ENCODE peak calls at places on chromosomes 2 and 18, in four cellular contexts. One of them, this sample, is unnamed.

GRCh38 chr2:124027182-124027581 is 2.1 kb downstream of the CNTNAP5 start:
- DNase-seq in lower leg skin: no peak
- DNase-seq in fibroblast of lung: peak
- DNase-seq in gastrocnemius medialis: no peak
- DNase-seq in this sample: peak

GRCh38 chr2:121255363-121255762 is 29.6 kb downstream of the TFCP2L1 start:
- DNase-seq in lower leg skin: no peak
- DNase-seq in gastrocnemius medialis: no peak
- DNase-seq in fibroblast of lung: no peak
- DNase-seq in this sample: no peak

GRCh38 chr18:13435596-13436333 is 217.2 kb downstream of the LDLRAD4 start:
- DNase-seq in fibroblast of lung: peak
- DNase-seq in gastrocnemius medialis: no peak
- DNase-seq in lower leg skin: no peak
- DNase-seq in this sample: no peak

GRCh38 chr2:170467568-170468422 is 247.3 kb upstream of the SP5 start:
- DNase-seq in gastrocnemius medialis: no peak
- DNase-seq in lower leg skin: no peak
- DNase-seq in fibroblast of lung: peak
- DNase-seq in this sample: no peak

GRCh38 chr2:207434288-207434687 is 95.5 kb upstream of the CREB1 start:
- DNase-seq in fibroblast of lung: peak
- DNase-seq in gastrocnemius medialis: no peak
- DNase-seq in lower leg skin: no peak
- DNase-seq in this sample: no peak

GRCh38 chr2:172330060-172330671 is 97.2 kb upstream of the ITGA6 start:
- DNase-seq in gastrocnemius medialis: no peak
- DNase-seq in lower leg skin: peak
- DNase-seq in fibroblast of lung: no peak
- DNase-seq in this sample: no peak

GRCh38 chr2:55965966-55966365 is 42.4 kb upstream of the EFEMP1 start:
- DNase-seq in gastrocnemius medialis: no peak
- DNase-seq in fibroblast of lung: peak
- DNase-seq in lower leg skin: no peak
- DNase-seq in this sample: no peak

GRCh38 chr18:77006305-77007175 is 126.0 kb downstream of the MBP start:
- DNase-seq in lower leg skin: peak
- DNase-seq in fibroblast of lung: no peak
- DNase-seq in gastrocnemius medialis: no peak
- DNase-seq in this sample: no peak

DNA sequence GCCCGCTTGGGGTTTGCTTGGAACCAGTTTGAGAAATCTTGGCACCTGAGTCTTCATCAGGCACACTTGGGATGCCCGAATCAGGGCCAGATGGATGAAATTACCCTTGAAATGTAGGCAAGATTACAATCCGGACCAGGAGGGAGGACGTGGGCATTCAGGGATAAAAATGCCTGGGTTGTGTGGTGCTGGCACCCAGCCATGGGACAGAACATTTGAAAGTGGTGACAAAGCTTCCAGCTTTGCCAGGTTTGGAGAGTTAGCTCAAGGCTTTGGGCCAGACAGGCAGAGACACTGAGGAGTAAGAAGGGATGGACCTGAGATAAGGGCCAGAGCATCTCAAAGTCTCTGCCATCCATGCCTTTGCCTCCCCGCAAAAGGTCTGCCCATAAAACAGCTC is 182.2 kb downstream of the TTC32 start:
- DNase-seq in gastrocnemius medialis: no peak
- DNase-seq in fibroblast of lung: no peak
- DNase-seq in lower leg skin: peak
- DNase-seq in this sample: no peak
- TF ChIP-seq CTCF in gastrocnemius medialis: no peak
- TF ChIP-seq CTCF in fibroblast of lung: no peak
- TF ChIP-seq CTCF in lower leg skin: no peak
- TF ChIP-seq CTCF in this sample: no peak

GRCh38 chr18:34867520-34867919 is 157.4 kb downstream of the DTNA start:
- DNase-seq in lower leg skin: no peak
- DNase-seq in fibroblast of lung: no peak
- DNase-seq in gastrocnemius medialis: peak
- DNase-seq in this sample: no peak
- TF ChIP-seq CTCF in lower leg skin: no peak
- TF ChIP-seq CTCF in fibroblast of lung: peak
- TF ChIP-seq CTCF in gastrocnemius medialis: peak
- TF ChIP-seq CTCF in this sample: peak

GRCh38 chr2:54454548-54454921 is 1.6 kb upstream of the SPTBN1 start:
- DNase-seq in fibroblast of lung: no peak
- DNase-seq in lower leg skin: no peak
- DNase-seq in gastrocnemius medialis: no peak
- DNase-seq in this sample: no peak
- TF ChIP-seq CTCF in fibroblast of lung: no peak
- TF ChIP-seq CTCF in lower leg skin: no peak
- TF ChIP-seq CTCF in gastrocnemius medialis: no peak
- TF ChIP-seq CTCF in this sample: no peak

GRCh38 chr2:59183070-59183469 is 941.9 kb upstream of the FANCL start:
- DNase-seq in lower leg skin: no peak
- DNase-seq in gastrocnemius medialis: no peak
- DNase-seq in fibroblast of lung: no peak
- DNase-seq in this sample: no peak

GRCh38 chr2:59180111-59180510 is 939.0 kb upstream of the FANCL start:
- DNase-seq in lower leg skin: no peak
- DNase-seq in gastrocnemius medialis: no peak
- DNase-seq in fibroblast of lung: no peak
- DNase-seq in this sample: no peak

GRCh38 chr2:59184281-59185020 is 943.3 kb upstream of the FANCL start:
- DNase-seq in gastrocnemius medialis: no peak
- DNase-seq in fibroblast of lung: no peak
- DNase-seq in lower leg skin: no peak
- DNase-seq in this sample: no peak

GRCh38 chr2:59181347-59181746 is 940.2 kb upstream of the FANCL start:
- DNase-seq in fibroblast of lung: no peak
- DNase-seq in lower leg skin: no peak
- DNase-seq in gastrocnemius medialis: no peak
- DNase-seq in this sample: no peak

DNA sequence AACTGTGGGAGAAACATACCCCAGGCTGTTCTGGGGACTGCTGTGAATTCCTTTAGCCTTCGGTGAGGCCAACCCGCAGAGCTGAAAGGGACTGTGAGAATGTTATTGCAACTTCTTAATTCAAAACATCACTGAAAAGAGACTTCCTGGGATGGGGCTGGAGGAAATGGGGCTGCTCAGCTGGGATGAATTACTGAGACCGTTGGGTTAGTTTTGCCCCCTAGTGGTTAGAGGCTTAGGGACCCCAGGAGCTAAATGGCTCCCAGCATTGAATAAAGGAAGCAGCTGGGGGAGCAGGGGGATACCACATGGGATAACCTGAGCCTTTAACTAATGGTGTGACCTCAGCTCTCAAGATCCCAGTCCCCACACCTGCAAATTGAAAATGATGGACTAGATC is 941.1 kb upstream of the FANCL start:
- DNase-seq in lower leg skin: no peak
- DNase-seq in gastrocnemius medialis: no peak
- DNase-seq in fibroblast of lung: peak
- DNase-seq in this sample: peak
- TF ChIP-seq CTCF in lower leg skin: no peak
- TF ChIP-seq CTCF in gastrocnemius medialis: no peak
- TF ChIP-seq CTCF in fibroblast of lung: peak
- TF ChIP-seq CTCF in this sample: peak

DNA sequence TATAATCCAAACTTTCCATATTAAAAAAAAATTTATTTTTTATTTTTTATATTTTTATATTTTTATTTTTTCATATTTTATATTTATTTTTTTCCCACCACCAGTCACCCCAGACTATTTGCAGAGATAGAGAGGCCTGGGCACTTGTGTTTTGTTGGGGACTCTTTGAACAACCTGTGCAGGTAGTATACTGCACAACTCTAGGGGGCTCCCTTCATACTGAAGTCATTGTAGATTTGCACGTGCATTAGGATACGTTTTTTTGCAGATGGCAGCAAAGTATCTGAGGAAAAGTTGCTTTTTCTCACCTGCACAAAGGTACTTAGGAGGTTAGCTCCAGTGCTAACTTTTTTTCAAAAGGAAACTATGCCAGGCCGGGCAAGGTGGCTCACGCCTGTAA is 73.9 kb upstream of the TANC1 start:
- DNase-seq in gastrocnemius medialis: no peak
- DNase-seq in fibroblast of lung: no peak
- DNase-seq in lower leg skin: no peak
- DNase-seq in this sample: no peak
- TF ChIP-seq CTCF in gastrocnemius medialis: no peak
- TF ChIP-seq CTCF in fibroblast of lung: no peak
- TF ChIP-seq CTCF in lower leg skin: no peak
- TF ChIP-seq CTCF in this sample: no peak

DNA sequence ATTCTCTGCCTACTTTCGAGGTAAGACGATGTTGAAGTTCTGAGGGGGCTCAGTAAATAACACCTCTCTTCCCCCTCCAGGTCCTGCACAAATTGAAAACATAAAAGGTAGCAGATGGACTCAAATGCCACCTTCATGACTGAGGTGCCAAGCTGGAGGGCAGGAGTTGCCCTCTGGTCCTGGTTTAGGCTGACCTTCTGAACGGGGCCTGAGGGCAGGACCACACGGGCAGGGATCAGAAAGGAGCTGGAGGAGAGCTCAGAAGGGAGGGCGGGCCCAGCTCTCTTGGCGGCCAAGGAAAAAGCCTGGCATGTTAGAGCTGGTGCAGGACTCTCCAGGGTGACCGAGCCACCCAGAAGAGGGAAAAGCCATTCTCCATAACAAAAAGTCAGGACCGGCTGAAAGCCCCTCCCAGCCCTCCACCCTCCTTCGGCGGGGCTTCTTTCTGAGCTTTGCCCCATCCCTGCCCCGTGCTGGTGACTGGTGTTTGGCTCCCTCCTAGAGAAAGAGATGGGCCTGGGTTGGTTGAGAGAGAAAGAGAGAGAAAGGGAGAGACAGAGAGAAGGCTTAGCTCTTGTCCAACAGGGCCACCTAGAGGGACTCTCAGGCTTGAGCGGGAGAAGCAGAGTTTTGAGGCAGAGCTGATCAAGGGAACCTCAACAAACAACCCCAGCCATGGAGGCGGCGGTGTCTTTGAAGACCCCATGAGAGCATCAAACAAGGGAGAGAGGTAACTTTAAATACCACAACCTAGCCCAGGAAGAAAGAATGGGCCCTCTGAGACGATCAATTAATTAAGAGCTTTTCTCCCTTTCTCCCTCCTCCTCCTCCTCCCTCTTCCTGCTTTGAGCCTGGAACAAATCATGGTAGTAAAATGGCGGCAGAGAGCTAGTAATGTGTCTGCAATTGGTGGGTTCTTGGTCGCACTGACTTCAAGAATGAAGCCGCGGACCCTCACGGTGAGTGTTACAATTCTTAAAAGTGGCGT is 50.8 kb downstream of the WIPF1 start:
- DNase-seq in gastrocnemius medialis: no peak
- DNase-seq in fibroblast of lung: peak
- DNase-seq in lower leg skin: no peak
- DNase-seq in this sample: no peak
- TF ChIP-seq CTCF in gastrocnemius medialis: no peak
- TF ChIP-seq CTCF in fibroblast of lung: peak
- TF ChIP-seq CTCF in lower leg skin: no peak
- TF ChIP-seq CTCF in this sample: peak

This sample was measured in HFF-Myc.